ENCODE peak calls at places on chromosome 14, in ten cellular contexts. One of them, this sample, is unnamed.

GRCh38 chr14:61569783-61570182 is 125.5 kb upstream of the HIF1A start:
- DNase-seq in GM23248: peak; percentile 95
- DNase-seq in mammary epithelial cell: peak; percentile 95
- DNase-seq in fibroblast of lung: peak; percentile 92
- DNase-seq in colonic mucosa: no peak
- DNase-seq in neuronal stem cell: no peak
- DNase-seq in HCT116: no peak
- DNase-seq in PC-3: peak; percentile 95
- DNase-seq in mesenchymal stem cell: peak; percentile 57
- DNase-seq in IMR-90: peak; percentile 73
- DNase-seq in this sample: no peak

GRCh38 chr14:105091335-105092123 is 26.3 kb upstream of the GPR132 start:
- DNase-seq in GM23248: peak; percentile 83
- DNase-seq in mammary epithelial cell: peak; percentile 94
- DNase-seq in fibroblast of lung: no peak
- DNase-seq in colonic mucosa: peak; percentile 93
- DNase-seq in neuronal stem cell: no peak
- DNase-seq in HCT116: peak; percentile 77
- DNase-seq in PC-3: peak; percentile 92
- DNase-seq in mesenchymal stem cell: no peak
- DNase-seq in IMR-90: no peak
- DNase-seq in this sample: peak; percentile 97

GRCh38 chr14:50351016-50351415 is 38.9 kb downstream of the DMAC2L start:
- DNase-seq in GM23248: peak; percentile 42
- DNase-seq in mammary epithelial cell: no peak
- DNase-seq in fibroblast of lung: no peak
- DNase-seq in colonic mucosa: no peak
- DNase-seq in neuronal stem cell: no peak
- DNase-seq in HCT116: no peak
- DNase-seq in PC-3: no peak
- DNase-seq in mesenchymal stem cell: peak; percentile 47
- DNase-seq in IMR-90: peak; percentile 55
- DNase-seq in this sample: no peak

GRCh38 chr14:102512713-102513373 is 3.3 kb upstream of the ANKRD9 start:
- DNase-seq in GM23248: no peak
- DNase-seq in mammary epithelial cell: no peak
- DNase-seq in fibroblast of lung: no peak
- DNase-seq in colonic mucosa: no peak
- DNase-seq in neuronal stem cell: no peak
- DNase-seq in HCT116: no peak
- DNase-seq in PC-3: no peak
- DNase-seq in mesenchymal stem cell: no peak
- DNase-seq in IMR-90: no peak
- DNase-seq in this sample: peak; percentile 73

GRCh38 chr14:101408077-101408831 is 153.0 kb upstream of the DIO3 start:
- DNase-seq in GM23248: peak; percentile 85
- DNase-seq in mammary epithelial cell: no peak
- DNase-seq in fibroblast of lung: peak; percentile 98
- DNase-seq in colonic mucosa: no peak
- DNase-seq in neuronal stem cell: no peak
- DNase-seq in HCT116: no peak
- DNase-seq in PC-3: peak; percentile 84
- DNase-seq in mesenchymal stem cell: no peak
- DNase-seq in IMR-90: peak; percentile 90
- DNase-seq in this sample: no peak

GRCh38 chr14:88554458-88555286 is at the start of gene PTPN21:
- DNase-seq in GM23248: peak; percentile 88
- DNase-seq in mammary epithelial cell: peak; percentile 78
- DNase-seq in fibroblast of lung: peak; percentile 53
- DNase-seq in colonic mucosa: peak; percentile 79
- DNase-seq in neuronal stem cell: peak; percentile 70
- DNase-seq in HCT116: no peak
- DNase-seq in PC-3: peak; percentile 81
- DNase-seq in mesenchymal stem cell: peak; percentile 77
- DNase-seq in IMR-90: peak; percentile 64
- DNase-seq in this sample: peak; percentile 92

GRCh38 chr14:105168979-105169507 is 467 bp upstream of the JAG2 start:
- DNase-seq in GM23248: peak; percentile 34
- DNase-seq in mammary epithelial cell: peak; percentile 29
- DNase-seq in fibroblast of lung: no peak
- DNase-seq in colonic mucosa: no peak
- DNase-seq in neuronal stem cell: peak; percentile 57
- DNase-seq in HCT116: no peak
- DNase-seq in PC-3: no peak
- DNase-seq in mesenchymal stem cell: peak; percentile 9
- DNase-seq in IMR-90: no peak
- DNase-seq in this sample: no peak

GRCh38 chr14:104893435-104894207 is 28.6 kb downstream of the CEP170B start:
- DNase-seq in GM23248: no peak
- DNase-seq in mammary epithelial cell: no peak
- DNase-seq in fibroblast of lung: no peak
- DNase-seq in colonic mucosa: peak; percentile 23
- DNase-seq in neuronal stem cell: no peak
- DNase-seq in HCT116: no peak
- DNase-seq in PC-3: no peak
- DNase-seq in mesenchymal stem cell: no peak
- DNase-seq in IMR-90: no peak
- DNase-seq in this sample: peak; percentile 73

GRCh38 chr14:104393898-104394605 is 185.5 kb upstream of the C14orf180 start:
- DNase-seq in GM23248: no peak
- DNase-seq in mammary epithelial cell: no peak
- DNase-seq in fibroblast of lung: no peak
- DNase-seq in colonic mucosa: peak; percentile 36
- DNase-seq in neuronal stem cell: no peak
- DNase-seq in HCT116: no peak
- DNase-seq in PC-3: no peak
- DNase-seq in mesenchymal stem cell: no peak
- DNase-seq in IMR-90: no peak
- DNase-seq in this sample: peak; percentile 89

GRCh38 chr14:104171948-104172347 is 33.6 kb downstream of the KIF26A start:
- DNase-seq in GM23248: no peak
- DNase-seq in mammary epithelial cell: peak; percentile 3
- DNase-seq in fibroblast of lung: no peak
- DNase-seq in colonic mucosa: no peak
- DNase-seq in neuronal stem cell: no peak
- DNase-seq in HCT116: no peak
- DNase-seq in PC-3: no peak
- DNase-seq in mesenchymal stem cell: no peak
- DNase-seq in IMR-90: no peak
- DNase-seq in this sample: no peak

GRCh38 chr14:83556746-83557460 is 1973.0 kb upstream of the FLRT2 start:
- DNase-seq in GM23248: peak; percentile 2
- DNase-seq in mammary epithelial cell: no peak
- DNase-seq in fibroblast of lung: peak; percentile 90
- DNase-seq in colonic mucosa: no peak
- DNase-seq in neuronal stem cell: no peak
- DNase-seq in HCT116: no peak
- DNase-seq in PC-3: peak; percentile 68
- DNase-seq in mesenchymal stem cell: peak; percentile 76
- DNase-seq in IMR-90: peak; percentile 91
- DNase-seq in this sample: no peak

GRCh38 chr14:25394356-25394755 is 344.4 kb upstream of the STXBP6 start:
- DNase-seq in GM23248: no peak
- DNase-seq in mammary epithelial cell: no peak
- DNase-seq in fibroblast of lung: no peak
- DNase-seq in colonic mucosa: no peak
- DNase-seq in neuronal stem cell: no peak
- DNase-seq in HCT116: no peak
- DNase-seq in PC-3: no peak
- DNase-seq in mesenchymal stem cell: no peak
- DNase-seq in IMR-90: no peak
- DNase-seq in this sample: no peak

GRCh38 chr14:57418999-57419398 is 28.6 kb downstream of the NAA30 start:
- DNase-seq in GM23248: no peak
- DNase-seq in mammary epithelial cell: no peak
- DNase-seq in fibroblast of lung: no peak
- DNase-seq in colonic mucosa: no peak
- DNase-seq in neuronal stem cell: no peak
- DNase-seq in HCT116: no peak
- DNase-seq in PC-3: no peak
- DNase-seq in mesenchymal stem cell: no peak
- DNase-seq in IMR-90: no peak
- DNase-seq in this sample: no peak

GRCh38 chr14:63011609-63012008 is 33.6 kb downstream of the KCNH5 start:
- DNase-seq in GM23248: no peak
- DNase-seq in mammary epithelial cell: peak; percentile 8
- DNase-seq in fibroblast of lung: peak; percentile 14
- DNase-seq in colonic mucosa: no peak
- DNase-seq in neuronal stem cell: no peak
- DNase-seq in HCT116: no peak
- DNase-seq in PC-3: peak; percentile 18
- DNase-seq in mesenchymal stem cell: peak; percentile 1
- DNase-seq in IMR-90: peak; percentile 6
- DNase-seq in this sample: no peak

GRCh38 chr14:49497725-49498348 is 88.3 kb downstream of the RPS29 start:
- DNase-seq in GM23248: peak; percentile 74
- DNase-seq in mammary epithelial cell: peak; percentile 64
- DNase-seq in fibroblast of lung: peak; percentile 81
- DNase-seq in colonic mucosa: no peak
- DNase-seq in neuronal stem cell: peak; percentile 70
- DNase-seq in HCT116: peak; percentile 72
- DNase-seq in PC-3: peak; percentile 95
- DNase-seq in mesenchymal stem cell: peak; percentile 70
- DNase-seq in IMR-90: peak; percentile 74
- DNase-seq in this sample: no peak

GRCh38 chr14:61461808-61462275 is 140.5 kb downstream of the PRKCH start:
- DNase-seq in GM23248: peak; percentile 79
- DNase-seq in mammary epithelial cell: peak; percentile 63
- DNase-seq in fibroblast of lung: peak; percentile 85
- DNase-seq in colonic mucosa: peak; percentile 59
- DNase-seq in neuronal stem cell: peak; percentile 65
- DNase-seq in HCT116: peak; percentile 34
- DNase-seq in PC-3: peak; percentile 97
- DNase-seq in mesenchymal stem cell: peak; percentile 80
- DNase-seq in IMR-90: peak; percentile 77
- DNase-seq in this sample: no peak

GRCh38 chr14:61503167-61503801 is 181.9 kb downstream of the PRKCH start:
- DNase-seq in GM23248: no peak
- DNase-seq in mammary epithelial cell: peak; percentile 87
- DNase-seq in fibroblast of lung: no peak
- DNase-seq in colonic mucosa: no peak
- DNase-seq in neuronal stem cell: no peak
- DNase-seq in HCT116: no peak
- DNase-seq in PC-3: no peak
- DNase-seq in mesenchymal stem cell: no peak
- DNase-seq in IMR-90: peak; percentile 33
- DNase-seq in this sample: no peak

GRCh38 chr14:91277546-91278382 is 33.3 kb upstream of the GPR68 start:
- DNase-seq in GM23248: no peak
- DNase-seq in mammary epithelial cell: peak; percentile 66
- DNase-seq in fibroblast of lung: no peak
- DNase-seq in colonic mucosa: no peak
- DNase-seq in neuronal stem cell: no peak
- DNase-seq in HCT116: no peak
- DNase-seq in PC-3: no peak
- DNase-seq in mesenchymal stem cell: no peak
- DNase-seq in IMR-90: no peak
- DNase-seq in this sample: peak; percentile 71

GRCh38 chr14:91280129-91280528 is 35.6 kb upstream of the GPR68 start:
- DNase-seq in GM23248: no peak
- DNase-seq in mammary epithelial cell: no peak
- DNase-seq in fibroblast of lung: no peak
- DNase-seq in colonic mucosa: no peak
- DNase-seq in neuronal stem cell: no peak
- DNase-seq in HCT116: no peak
- DNase-seq in PC-3: no peak
- DNase-seq in mesenchymal stem cell: no peak
- DNase-seq in IMR-90: no peak
- DNase-seq in this sample: no peak

GRCh38 chr14:91281346-91281745 is 36.8 kb upstream of the GPR68 start:
- DNase-seq in GM23248: peak; percentile 76
- DNase-seq in mammary epithelial cell: peak; percentile 83
- DNase-seq in fibroblast of lung: no peak
- DNase-seq in colonic mucosa: no peak
- DNase-seq in neuronal stem cell: no peak
- DNase-seq in HCT116: no peak
- DNase-seq in PC-3: peak; percentile 91
- DNase-seq in mesenchymal stem cell: no peak
- DNase-seq in IMR-90: peak; percentile 15
- DNase-seq in this sample: no peak

GRCh38 chr14:91279354-91279753 is 34.9 kb upstream of the GPR68 start:
- DNase-seq in GM23248: no peak
- DNase-seq in mammary epithelial cell: no peak
- DNase-seq in fibroblast of lung: no peak
- DNase-seq in colonic mucosa: no peak
- DNase-seq in neuronal stem cell: no peak
- DNase-seq in HCT116: no peak
- DNase-seq in PC-3: no peak
- DNase-seq in mesenchymal stem cell: no peak
- DNase-seq in IMR-90: no peak
- DNase-seq in this sample: no peak

GRCh38 chr14:91278383-91278715 is 33.8 kb upstream of the GPR68 start:
- DNase-seq in GM23248: no peak
- DNase-seq in mammary epithelial cell: no peak
- DNase-seq in fibroblast of lung: no peak
- DNase-seq in colonic mucosa: no peak
- DNase-seq in neuronal stem cell: no peak
- DNase-seq in HCT116: no peak
- DNase-seq in PC-3: no peak
- DNase-seq in mesenchymal stem cell: no peak
- DNase-seq in IMR-90: no peak
- DNase-seq in this sample: no peak
- H3K36me3 ChIP-seq in GM23248: no peaks in the 10 kb centered on the region
- H3K36me3 ChIP-seq in mammary epithelial cell: no peaks in the 10 kb centered on the region
- H3K36me3 ChIP-seq in fibroblast of lung: no peaks in the 10 kb centered on the region
- H3K36me3 ChIP-seq in colonic mucosa: peaks cover 18% of the 10 kb centered on the region
- H3K36me3 ChIP-seq in neuronal stem cell: peaks cover 54% of the 10 kb centered on the region
- H3K36me3 ChIP-seq in HCT116: peaks cover 3% of the 10 kb centered on the region
- H3K36me3 ChIP-seq in PC-3: peaks cover 11% of the 10 kb centered on the region
- H3K36me3 ChIP-seq in mesenchymal stem cell: no peaks in the 10 kb centered on the region
- H3K36me3 ChIP-seq in IMR-90: no peaks in the 10 kb centered on the region
- H3K36me3 ChIP-seq in this sample: peaks cover 11% of the 10 kb centered on the region

GRCh38 chr14:68208218-68208617 is 388.6 kb downstream of the RAD51B start:
- DNase-seq in GM23248: peak; percentile 55
- DNase-seq in mammary epithelial cell: no peak
- DNase-seq in fibroblast of lung: peak; percentile 50
- DNase-seq in colonic mucosa: no peak
- DNase-seq in neuronal stem cell: no peak
- DNase-seq in HCT116: no peak
- DNase-seq in PC-3: no peak
- DNase-seq in mesenchymal stem cell: no peak
- DNase-seq in IMR-90: no peak
- DNase-seq in this sample: no peak
- H3K27ac ChIP-seq in GM23248: peak overlapping the region; percentile 18
- H3K27ac ChIP-seq in mammary epithelial cell: no peak overlapping the region
- H3K27ac ChIP-seq in fibroblast of lung: no peak overlapping the region
- H3K27ac ChIP-seq in colonic mucosa: no peak overlapping the region
- H3K27ac ChIP-seq in neuronal stem cell: no peak overlapping the region
- H3K27ac ChIP-seq in HCT116: peak overlapping the region; percentile 40
- H3K27ac ChIP-seq in PC-3: no peak overlapping the region
- H3K27ac ChIP-seq in mesenchymal stem cell: no peak overlapping the region
- H3K27ac ChIP-seq in IMR-90: no peak overlapping the region
- H3K27ac ChIP-seq in this sample: no peak overlapping the region

GRCh38 chr14:75452324-75452723 is 24.5 kb downstream of the JDP2 start:
- DNase-seq in GM23248: no peak
- DNase-seq in mammary epithelial cell: no peak
- DNase-seq in fibroblast of lung: no peak
- DNase-seq in colonic mucosa: no peak
- DNase-seq in neuronal stem cell: no peak
- DNase-seq in HCT116: no peak
- DNase-seq in PC-3: no peak
- DNase-seq in mesenchymal stem cell: no peak
- DNase-seq in IMR-90: no peak
- DNase-seq in this sample: no peak
- H3K9ac ChIP-seq in GM23248: peak overlapping the region; percentile 80
- H3K9ac ChIP-seq in mammary epithelial cell: no peak overlapping the region
- H3K9ac ChIP-seq in fibroblast of lung: peak overlapping the region; percentile 29
- H3K9ac ChIP-seq in colonic mucosa: no peak overlapping the region
- H3K9ac ChIP-seq in neuronal stem cell: no peak overlapping the region
- H3K9ac ChIP-seq in HCT116: no peak overlapping the region
- H3K9ac ChIP-seq in PC-3: no peak overlapping the region
- H3K9ac ChIP-seq in mesenchymal stem cell: peak overlapping the region; percentile 72
- H3K9ac ChIP-seq in IMR-90: peak overlapping the region; percentile 11
- H3K9ac ChIP-seq in this sample: peak overlapping the region; percentile 12

GRCh38 chr14:20454645-20455354 is at the start of the genes APEX1 and OSGEP:
- DNase-seq in GM23248: peak; percentile 100
- DNase-seq in mammary epithelial cell: peak; percentile 98
- DNase-seq in fibroblast of lung: peak; percentile 99
- DNase-seq in colonic mucosa: peak; percentile 99
- DNase-seq in neuronal stem cell: peak; percentile 98
- DNase-seq in HCT116: peak; percentile 99
- DNase-seq in PC-3: peak; percentile 99
- DNase-seq in mesenchymal stem cell: peak; percentile 99
- DNase-seq in IMR-90: peak; percentile 99
- DNase-seq in this sample: peak; percentile 100
- H3K36me3 ChIP-seq in GM23248: peaks cover 22% of the 10 kb centered on the region
- H3K36me3 ChIP-seq in mammary epithelial cell: peaks cover 39% of the 10 kb centered on the region
- H3K36me3 ChIP-seq in fibroblast of lung: peaks cover 20% of the 10 kb centered on the region
- H3K36me3 ChIP-seq in colonic mucosa: peaks cover 25% of the 10 kb centered on the region
- H3K36me3 ChIP-seq in neuronal stem cell: peaks cover 43% of the 10 kb centered on the region
- H3K36me3 ChIP-seq in HCT116: peaks cover 33% of the 10 kb centered on the region
- H3K36me3 ChIP-seq in PC-3: peaks cover 46% of the 10 kb centered on the region
- H3K36me3 ChIP-seq in mesenchymal stem cell: peaks cover 63% of the 10 kb centered on the region
- H3K36me3 ChIP-seq in IMR-90: peaks cover 28% of the 10 kb centered on the region
- H3K36me3 ChIP-seq in this sample: peaks cover 57% of the 10 kb centered on the region

This sample was measured in kidney.